ENCODE peak calls at places on chromosomes 4 and X, in five cellular contexts. U is GM12865, A is heart left ventricle, J is AG10803, N is foreskin fibroblast. S is an unnamed sample.

GRCh38 chrX:23797371-23798128 is 14.6 kb downstream of the SAT1 start:
- DNase-seq in A (no peak), J (no peak), U (no peak), N (no peak), S (no peak)

GRCh38 chr4:8332891-8333331 is 63.4 kb downstream of the HTRA3 start:
- DNase-seq in N (no peak), J (no peak), A (no peak), U (no peak), S (no peak)

GRCh38 chr4:127648061-127648460 is 15.3 kb downstream of the INTU start:
- DNase-seq in J (no peak), A (no peak), N (peak), U (no peak), S (no peak)

GRCh38 chr4:176656108-176656507 is 136.6 kb downstream of the VEGFC start:
- DNase-seq in J (peak), U (no peak), A (no peak), N (peak), S (no peak)

GRCh38 chr4:12179264-12179616 is 750.5 kb upstream of the HS3ST1 start:
- DNase-seq in J (no peak), A (no peak), U (no peak), N (no peak), S (no peak)

GRCh38 chr4:38366451-38366850 is 297.5 kb upstream of the KLF3 start:
- DNase-seq in J (peak), U (peak), N (peak), A (peak), S (peak)

GRCh38 chrX:153925739-153926593 is at the start of gene ARHGAP4:
- DNase-seq in N (no peak), A (no peak), U (peak), J (no peak), S (no peak)

GRCh38 chr4:173794662-173795061 is 264.6 kb upstream of the HAND2 start:
- DNase-seq in A (no peak), N (peak), J (peak), U (no peak), S (no peak)

GRCh38 chrX:110086916-110087484 is 84.1 kb downstream of the TMEM164 start:
- DNase-seq in N (peak), A (no peak), J (peak), U (peak), S (peak)

GRCh38 chr4:102503831-102504786 is 3.0 kb downstream of the NFKB1 start:
- DNase-seq in U (no peak), N (no peak), A (no peak), J (no peak), S (no peak)

GRCh38 chr4:8266508-8266907 is 3.0 kb upstream of the HTRA3 start:
- DNase-seq in J (no peak), N (no peak), U (no peak), A (no peak), S (no peak)

GRCh38 chr4:159105761-159106243 is 2.9 kb downstream of the RAPGEF2 start:
- DNase-seq in N (peak), A (peak), J (peak), U (peak), S (peak)

GRCh38 chr4:52853351-52853750 is 8.8 kb upstream of the RASL11B start:
- DNase-seq in N (peak), A (no peak), J (peak), U (no peak), S (no peak)

GRCh38 chrX:16638533-16638932 is 11.4 kb upstream of the S100G start:
- DNase-seq in U (no peak), J (no peak), A (no peak), N (no peak), S (no peak)

GRCh38 chrX:47497274-47497673 is 14.3 kb upstream of the ZNF41 start:
- DNase-seq in J (peak), N (peak), A (no peak), U (no peak), S (no peak)

GRCh38 chr4:119498520-119498919 is 130.1 kb downstream of the PDE5A start:
- DNase-seq in J (no peak), N (no peak), A (peak), U (no peak), S (peak)

GRCh38 chr4:80365928-80366327 is 30.4 kb downstream of the CFAP299 start:
- DNase-seq in J (peak), N (peak), A (peak), U (peak), S (peak)

GRCh38 chr4:37936889-37937498 is 23.2 kb upstream of the PTTG2 start:
- DNase-seq in J (no peak), A (peak), N (no peak), U (no peak), S (no peak)

GRCh38 chr4:64250061-64250460 is 159.2 kb downstream of the TECRL start:
- DNase-seq in A (no peak), N (no peak), J (no peak), U (no peak), S (no peak)

GRCh38 chrX:123184199-123184857 is at the start of gene GRIA3:
- DNase-seq in J (peak), A (no peak), U (peak), N (peak), S (no peak)

GRCh38 chr4:41146716-41147506 is 67.4 kb downstream of the APBB2 start:
- DNase-seq in U (no peak), N (peak), A (no peak), J (peak), S (peak)

GRCh38 chr4:48706741-48707140 is 73.3 kb downstream of the FRYL start:
- DNase-seq in A (no peak), U (no peak), J (no peak), N (no peak), S (no peak)

GRCh38 chrX:7689791-7690412 is 153.1 kb upstream of the VCX start:
- DNase-seq in N (no peak), J (no peak), U (no peak), A (no peak), S (no peak)

GRCh38 chr4:78079701-78080430 is 22.7 kb downstream of the FRAS1 start:
- DNase-seq in N (peak), U (no peak), J (no peak), A (no peak), S (no peak)

GRCh38 chr4:2135083-2135482 is 76.0 kb downstream of the NAT8L start:
- DNase-seq in A (no peak), J (peak), U (peak), N (peak), S (peak)

GRCh38 chr4:182770259-182770968 is 146.8 kb downstream of the DCTD start:
- DNase-seq in A (no peak), U (no peak), N (no peak), J (no peak), S (no peak)

GRCh38 chr4:21656832-21657231 is 291.7 kb downstream of the KCNIP4 start:
- DNase-seq in N (peak), J (peak), U (no peak), A (no peak), S (peak)

GRCh38 chrX:118513120-118513899 is 17.7 kb downstream of the DOCK11 start:
- DNase-seq in A (no peak), U (no peak), N (peak), J (peak), S (no peak)

GRCh38 chr4:139171878-139172691 is 4.9 kb downstream of the ELF2 start:
- DNase-seq in N (peak), A (no peak), U (no peak), J (peak), S (peak)

GRCh38 chr4:113090954-113091353 is 41.5 kb downstream of the ANK2 start:
- DNase-seq in J (no peak), N (no peak), A (no peak), U (no peak), S (no peak)

GRCh38 chr4:113094327-113094726 is 44.9 kb downstream of the ANK2 start:
- DNase-seq in U (no peak), A (no peak), J (no peak), N (no peak), S (no peak)

DNA sequence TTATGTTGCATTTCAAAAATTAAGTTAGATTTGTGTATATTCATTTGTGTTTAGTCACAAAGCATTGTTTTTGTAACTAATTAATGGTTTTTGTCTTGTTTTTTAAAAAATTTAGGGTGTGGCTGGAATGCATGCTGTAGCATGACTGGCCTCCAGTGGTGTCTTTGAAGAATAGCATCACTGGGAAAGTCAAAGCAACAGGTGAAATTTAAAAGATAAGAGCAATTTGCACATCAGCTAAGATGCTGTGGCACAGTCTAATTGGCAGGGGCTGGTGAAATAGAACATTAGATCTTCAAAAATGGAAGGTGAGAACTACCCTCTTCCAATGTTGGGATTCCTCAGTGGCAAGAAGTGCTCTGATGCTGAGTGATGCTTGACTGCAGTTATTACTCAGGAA is 45.3 kb downstream of the ANK2 start:
- DNase-seq in J (peak), N (peak), A (no peak), U (peak), S (no peak)
- TF ChIP-seq CTCF in J (peak), N (peak), A (peak), U (peak), S (peak)

GRCh38 chrX:9352243-9352642 is 112.6 kb upstream of the TBL1X start:
- DNase-seq in U (peak), J (no peak), N (no peak), A (no peak), S (no peak)
- H3K4me3 ChIP-seq in U (peak), J (no peak), N (no peak), A (peak), S (no peak)

GRCh38 chrX:40736170-40736505 is 796 bp upstream of the MED14 start:
- DNase-seq in N (no peak), A (no peak), J (no peak), U (peak), S (no peak)
- TF ChIP-seq CTCF in N (no peak), A (no peak), J (no peak), U (no peak), S (no peak)

DNA sequence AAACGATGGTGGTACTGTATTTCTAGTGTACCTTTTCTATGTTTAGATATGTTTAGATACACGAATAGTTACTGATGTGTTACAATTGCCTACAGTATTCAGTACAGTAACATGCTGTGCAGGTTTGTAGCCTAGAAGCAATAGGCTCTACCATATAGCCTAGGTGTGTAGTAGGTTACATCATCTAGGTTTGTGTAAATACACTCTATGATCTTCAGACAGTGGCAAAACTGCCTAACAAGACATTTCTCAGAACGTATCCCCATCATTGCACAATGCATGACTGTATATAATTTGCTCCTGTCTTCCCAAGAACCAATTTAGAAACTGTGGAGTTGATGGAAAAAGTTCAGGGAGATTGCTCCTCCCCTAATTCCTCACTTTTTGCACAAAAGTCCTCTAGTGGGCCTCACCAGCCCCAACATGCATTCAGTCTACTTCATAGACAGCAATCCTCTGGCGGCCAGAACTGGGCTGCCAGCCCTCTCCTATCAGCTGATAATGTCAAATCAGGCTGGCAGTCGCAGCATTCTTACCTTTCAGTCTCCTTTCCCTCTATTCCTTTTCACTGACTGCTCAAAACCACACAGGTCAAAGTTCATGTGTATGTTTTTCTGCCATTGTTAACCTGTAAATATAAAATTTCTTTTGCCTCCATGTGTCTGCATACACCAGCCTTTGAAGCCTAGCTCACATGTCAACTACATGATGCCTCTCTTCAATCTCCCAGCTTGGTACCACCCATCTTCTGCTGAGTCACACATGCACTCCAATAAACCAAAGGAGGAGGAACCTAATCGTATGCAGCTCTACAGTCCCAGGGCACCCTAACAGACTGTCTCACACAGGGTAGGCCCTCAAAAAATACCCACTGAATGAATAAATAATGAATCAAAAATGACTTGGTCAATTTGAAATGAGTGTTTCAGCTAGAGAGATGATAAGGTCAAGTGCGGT is 32.1 kb downstream of the BCLAF3 start:
- DNase-seq in N (peak), J (no peak), U (no peak), A (no peak), S (peak)
- H3K4me3 ChIP-seq in N (no peak), J (no peak), U (no peak), A (no peak), S (no peak)

S was measured in brain microvascular endothelial cell.